ENCODE peak calls at places on chromosomes 13 and 19, in seven cellular contexts. One of them, this sample, is unnamed.

GRCh38 chr13:74246398-74246975 is 112.3 kb upstream of the KLF12 start:
- DNase-seq in H1: no peak
- DNase-seq in GM12878: no peak
- DNase-seq in SK-N-SH: no peak
- DNase-seq in HepG2: no peak
- DNase-seq in HCT116: no peak
- DNase-seq in K562: no peak
- DNase-seq in this sample: no peak

GRCh38 chr19:52270266-52270885 is 989 bp downstream of the ZNF766 start:
- DNase-seq in H1: no peak
- DNase-seq in GM12878: no peak
- DNase-seq in K562: peak
- DNase-seq in HepG2: no peak
- DNase-seq in SK-N-SH: peak
- DNase-seq in HCT116: no peak
- DNase-seq in this sample: no peak

GRCh38 chr19:11737964-11738745 is 591 bp downstream of the ZNF823 start:
- DNase-seq in H1: no peak
- DNase-seq in SK-N-SH: peak
- DNase-seq in HCT116: no peak
- DNase-seq in K562: peak
- DNase-seq in HepG2: peak
- DNase-seq in GM12878: no peak
- DNase-seq in this sample: no peak

GRCh38 chr19:12669272-12670158 is 2.9 kb downstream of the WDR83 start:
- DNase-seq in HepG2: peak
- DNase-seq in SK-N-SH: peak
- DNase-seq in GM12878: peak
- DNase-seq in H1: no peak
- DNase-seq in HCT116: peak
- DNase-seq in K562: peak
- DNase-seq in this sample: peak

GRCh38 chr13:35349052-35349451 is 127.4 kb downstream of the MAB21L1 start:
- DNase-seq in K562: no peak
- DNase-seq in HCT116: no peak
- DNase-seq in H1: no peak
- DNase-seq in SK-N-SH: no peak
- DNase-seq in GM12878: no peak
- DNase-seq in HepG2: no peak
- DNase-seq in this sample: no peak

GRCh38 chr19:18500820-18501219 is 21.1 kb downstream of the ELL start:
- DNase-seq in SK-N-SH: no peak
- DNase-seq in H1: no peak
- DNase-seq in K562: no peak
- DNase-seq in HCT116: no peak
- DNase-seq in GM12878: no peak
- DNase-seq in HepG2: no peak
- DNase-seq in this sample: no peak

GRCh38 chr13:113848431-113849260 is 15.2 kb downstream of the GAS6 start:
- DNase-seq in H1: no peak
- DNase-seq in K562: no peak
- DNase-seq in HCT116: no peak
- DNase-seq in SK-N-SH: no peak
- DNase-seq in GM12878: no peak
- DNase-seq in HepG2: no peak
- DNase-seq in this sample: no peak

GRCh38 chr13:29465741-29466293 is 129.7 kb downstream of the SLC7A1 start:
- DNase-seq in SK-N-SH: peak
- DNase-seq in K562: no peak
- DNase-seq in HepG2: peak
- DNase-seq in HCT116: no peak
- DNase-seq in H1: no peak
- DNase-seq in GM12878: no peak
- DNase-seq in this sample: no peak

GRCh38 chr19:54017266-54017665 is 25.8 kb downstream of the CACNG6 start:
- DNase-seq in HepG2: no peak
- DNase-seq in GM12878: no peak
- DNase-seq in H1: no peak
- DNase-seq in SK-N-SH: no peak
- DNase-seq in K562: no peak
- DNase-seq in HCT116: no peak
- DNase-seq in this sample: no peak

GRCh38 chr13:50125556-50126377 is 110.5 kb downstream of the KCNRG start:
- DNase-seq in SK-N-SH: peak
- DNase-seq in HCT116: peak
- DNase-seq in H1: no peak
- DNase-seq in GM12878: no peak
- DNase-seq in HepG2: peak
- DNase-seq in K562: peak
- DNase-seq in this sample: peak

GRCh38 chr13:113850722-113851479 is 13.0 kb downstream of the GAS6 start:
- DNase-seq in SK-N-SH: no peak
- DNase-seq in GM12878: no peak
- DNase-seq in H1: no peak
- DNase-seq in K562: no peak
- DNase-seq in HCT116: no peak
- DNase-seq in HepG2: no peak
- DNase-seq in this sample: no peak

GRCh38 chr13:35720690-35721554 is 244.4 kb upstream of the MAB21L1 start:
- DNase-seq in K562: peak
- DNase-seq in SK-N-SH: peak
- DNase-seq in HCT116: peak
- DNase-seq in GM12878: no peak
- DNase-seq in HepG2: peak
- DNase-seq in H1: peak
- DNase-seq in this sample: peak

GRCh38 chr19:14775855-14776254 is 2.5 kb downstream of the ADGRE2 start:
- DNase-seq in K562: peak
- DNase-seq in HCT116: no peak
- DNase-seq in HepG2: no peak
- DNase-seq in H1: no peak
- DNase-seq in SK-N-SH: no peak
- DNase-seq in GM12878: no peak
- DNase-seq in this sample: no peak

GRCh38 chr19:41588497-41589209 is 12.7 kb downstream of the CEACAM21 start:
- DNase-seq in HepG2: peak
- DNase-seq in HCT116: no peak
- DNase-seq in GM12878: no peak
- DNase-seq in SK-N-SH: no peak
- DNase-seq in H1: no peak
- DNase-seq in K562: peak
- DNase-seq in this sample: peak

GRCh38 chr19:28074773-28075172 is 1138.2 kb downstream of the UQCRFS1 start:
- DNase-seq in HepG2: no peak
- DNase-seq in SK-N-SH: no peak
- DNase-seq in HCT116: no peak
- DNase-seq in H1: no peak
- DNase-seq in K562: no peak
- DNase-seq in GM12878: peak
- DNase-seq in this sample: no peak

GRCh38 chr19:29547981-29548380 is 22.2 kb downstream of the VSTM2B start:
- DNase-seq in HCT116: no peak
- DNase-seq in HepG2: no peak
- DNase-seq in H1: no peak
- DNase-seq in GM12878: no peak
- DNase-seq in K562: no peak
- DNase-seq in SK-N-SH: peak
- DNase-seq in this sample: no peak

GRCh38 chr19:18414504-18415176 is 4.6 kb upstream of the SSBP4 start:
- DNase-seq in K562: peak
- DNase-seq in H1: no peak
- DNase-seq in HCT116: no peak
- DNase-seq in GM12878: no peak
- DNase-seq in HepG2: no peak
- DNase-seq in SK-N-SH: no peak
- DNase-seq in this sample: peak

GRCh38 chr13:48448963-48449614 is 36.2 kb upstream of the LPAR6 start:
- DNase-seq in HCT116: no peak
- DNase-seq in HepG2: no peak
- DNase-seq in H1: no peak
- DNase-seq in SK-N-SH: no peak
- DNase-seq in GM12878: no peak
- DNase-seq in K562: no peak
- DNase-seq in this sample: no peak

GRCh38 chr13:33855371-33855895 is 37.5 kb downstream of the RFC3 start:
- DNase-seq in HepG2: no peak
- DNase-seq in SK-N-SH: no peak
- DNase-seq in H1: no peak
- DNase-seq in K562: no peak
- DNase-seq in HCT116: no peak
- DNase-seq in GM12878: no peak
- DNase-seq in this sample: no peak

GRCh38 chr13:112587767-112588489 is at the start of gene TUBGCP3:
- DNase-seq in K562: peak
- DNase-seq in GM12878: no peak
- DNase-seq in HepG2: peak
- DNase-seq in SK-N-SH: peak
- DNase-seq in H1: no peak
- DNase-seq in HCT116: peak
- DNase-seq in this sample: peak

GRCh38 chr13:92838786-92839185 is 387.8 kb upstream of the GPC6 start:
- DNase-seq in GM12878: no peak
- DNase-seq in HCT116: no peak
- DNase-seq in SK-N-SH: no peak
- DNase-seq in HepG2: peak
- DNase-seq in K562: no peak
- DNase-seq in H1: no peak
- DNase-seq in this sample: no peak

GRCh38 chr19:55454787-55455243 is 6.6 kb downstream of the ISOC2 start:
- DNase-seq in GM12878: no peak
- DNase-seq in SK-N-SH: peak
- DNase-seq in H1: no peak
- DNase-seq in HCT116: no peak
- DNase-seq in HepG2: peak
- DNase-seq in K562: no peak
- DNase-seq in this sample: peak

GRCh38 chr19:55451163-55451521 is 8.0 kb upstream of the SHISA7 start:
- DNase-seq in K562: peak
- DNase-seq in HepG2: no peak
- DNase-seq in SK-N-SH: no peak
- DNase-seq in GM12878: no peak
- DNase-seq in HCT116: no peak
- DNase-seq in H1: no peak
- DNase-seq in this sample: no peak

GRCh38 chr19:55451522-55452380 is 8.7 kb upstream of the SHISA7 start:
- DNase-seq in GM12878: no peak
- DNase-seq in HCT116: no peak
- DNase-seq in K562: peak
- DNase-seq in SK-N-SH: peak
- DNase-seq in H1: no peak
- DNase-seq in HepG2: no peak
- DNase-seq in this sample: no peak

GRCh38 chr19:55453861-55454260 is 7.6 kb downstream of the ISOC2 start:
- DNase-seq in HepG2: no peak
- DNase-seq in K562: no peak
- DNase-seq in HCT116: no peak
- DNase-seq in SK-N-SH: no peak
- DNase-seq in H1: no peak
- DNase-seq in GM12878: no peak
- DNase-seq in this sample: no peak

GRCh38 chr19:55452381-55453325 is 8.8 kb downstream of the ISOC2 start:
- DNase-seq in GM12878: no peak
- DNase-seq in H1: no peak
- DNase-seq in HepG2: peak
- DNase-seq in SK-N-SH: peak
- DNase-seq in K562: peak
- DNase-seq in HCT116: no peak
- DNase-seq in this sample: peak
- TF ChIP-seq JUND in GM12878: no peak
- TF ChIP-seq JUND in H1: peak
- TF ChIP-seq JUND in HepG2: no peak
- TF ChIP-seq JUND in SK-N-SH: no peak
- TF ChIP-seq JUND in K562: peak
- TF ChIP-seq JUND in HCT116: no peak
- TF ChIP-seq JUND in this sample: no peak

GRCh38 chr13:27131906-27132305 is 39.7 kb downstream of the USP12 start:
- DNase-seq in HepG2: no peak
- DNase-seq in SK-N-SH: no peak
- DNase-seq in K562: no peak
- DNase-seq in H1: no peak
- DNase-seq in GM12878: no peak
- DNase-seq in HCT116: no peak
- DNase-seq in this sample: no peak
- TF ChIP-seq JUND in HepG2: no peak
- TF ChIP-seq JUND in SK-N-SH: no peak
- TF ChIP-seq JUND in K562: no peak
- TF ChIP-seq JUND in H1: no peak
- TF ChIP-seq JUND in GM12878: no peak
- TF ChIP-seq JUND in HCT116: no peak
- TF ChIP-seq JUND in this sample: no peak

GRCh38 chr19:51157265-51157664 is 15.2 kb downstream of the SIGLEC7 start:
- DNase-seq in GM12878: no peak
- DNase-seq in SK-N-SH: no peak
- DNase-seq in K562: no peak
- DNase-seq in HepG2: no peak
- DNase-seq in HCT116: no peak
- DNase-seq in H1: no peak
- DNase-seq in this sample: no peak
- TF ChIP-seq JUND in GM12878: no peak
- TF ChIP-seq JUND in SK-N-SH: no peak
- TF ChIP-seq JUND in K562: no peak
- TF ChIP-seq JUND in HepG2: no peak
- TF ChIP-seq JUND in HCT116: no peak
- TF ChIP-seq JUND in H1: no peak
- TF ChIP-seq JUND in this sample: no peak

GRCh38 chr19:10603873-10604459 is 16.9 kb upstream of the AP1M2 start:
- DNase-seq in H1: no peak
- DNase-seq in SK-N-SH: peak
- DNase-seq in K562: no peak
- DNase-seq in HepG2: no peak
- DNase-seq in GM12878: peak
- DNase-seq in HCT116: no peak
- DNase-seq in this sample: no peak
- TF ChIP-seq JUND in H1: no peak
- TF ChIP-seq JUND in SK-N-SH: no peak
- TF ChIP-seq JUND in K562: no peak
- TF ChIP-seq JUND in HepG2: no peak
- TF ChIP-seq JUND in GM12878: no peak
- TF ChIP-seq JUND in HCT116: no peak
- TF ChIP-seq JUND in this sample: no peak

DNA sequence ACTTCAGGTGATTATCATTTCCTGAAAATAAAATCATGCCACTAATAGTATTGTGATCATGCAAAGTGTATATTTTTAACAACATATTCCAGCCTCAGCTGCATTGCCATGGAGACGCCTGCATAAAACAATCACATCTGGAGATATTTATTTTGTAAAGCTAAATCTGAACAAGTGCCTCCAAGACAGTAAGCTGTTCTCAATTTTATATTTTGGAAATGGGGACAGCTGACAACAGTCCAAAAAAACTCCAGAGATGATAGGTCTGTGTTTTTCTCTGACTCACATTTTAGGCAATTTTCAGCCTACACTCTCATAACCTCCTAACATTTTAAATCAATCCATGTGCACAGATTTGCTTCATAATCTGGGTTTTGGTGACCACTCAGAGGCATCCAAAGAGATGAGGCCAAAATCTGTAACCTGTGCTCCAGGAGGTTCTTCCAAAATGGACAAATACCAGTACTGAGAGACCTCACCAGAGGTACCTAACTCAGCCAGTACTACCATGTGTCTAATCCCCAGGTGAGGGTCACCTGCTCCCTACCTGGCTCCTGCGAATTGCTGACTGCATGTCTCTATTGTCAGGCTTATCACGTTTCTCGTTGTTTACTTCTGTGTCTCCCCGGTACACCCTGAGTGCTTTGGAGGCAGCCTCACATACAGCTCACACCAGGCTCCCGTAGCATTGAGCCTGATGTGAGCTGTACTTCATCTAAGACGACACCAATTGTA is 62.7 kb downstream of the COL4A1 start:
- DNase-seq in HepG2: no peak
- DNase-seq in SK-N-SH: no peak
- DNase-seq in H1: no peak
- DNase-seq in GM12878: no peak
- DNase-seq in K562: no peak
- DNase-seq in HCT116: no peak
- DNase-seq in this sample: no peak
- TF ChIP-seq JUND in HepG2: no peak
- TF ChIP-seq JUND in SK-N-SH: no peak
- TF ChIP-seq JUND in H1: no peak
- TF ChIP-seq JUND in GM12878: no peak
- TF ChIP-seq JUND in K562: no peak
- TF ChIP-seq JUND in HCT116: no peak
- TF ChIP-seq JUND in this sample: no peak